ENCODE peak calls at places on chromosomes 7 and 10, in seven cellular contexts. One of them, this sample, is unnamed.
A peak's percentile ranks its signal among the peaks of the same experiment; 100 is the strongest.

GRCh38 chr10:5547934-5548660 is 23.3 kb downstream of the CALML3 start:
- DNase-seq in adipocyte: no peak
- DNase-seq in body of pancreas: no peak
- DNase-seq in kidney epithelial cell: no peak
- DNase-seq in tibial artery: no peak
- DNase-seq in AG04450: no peak
- DNase-seq in IMR-90: no peak
- DNase-seq in this sample: peak; percentile 48

GRCh38 chr7:137289101-137289500 is 54.4 kb downstream of the PTN start:
- DNase-seq in tibial artery: no peak
- DNase-seq in kidney epithelial cell: no peak
- DNase-seq in IMR-90: no peak
- DNase-seq in adipocyte: no peak
- DNase-seq in body of pancreas: no peak
- DNase-seq in AG04450: no peak
- DNase-seq in this sample: no peak

GRCh38 chr10:62148155-62148554 is 120.5 kb downstream of the RTKN2 start:
- DNase-seq in adipocyte: no peak
- DNase-seq in AG04450: no peak
- DNase-seq in kidney epithelial cell: no peak
- DNase-seq in IMR-90: no peak
- DNase-seq in body of pancreas: no peak
- DNase-seq in tibial artery: no peak
- DNase-seq in this sample: no peak

GRCh38 chr7:107746006-107746405 is 2.1 kb downstream of the CBLL1 start:
- DNase-seq in tibial artery: no peak
- DNase-seq in IMR-90: peak; percentile 61
- DNase-seq in AG04450: no peak
- DNase-seq in adipocyte: peak; percentile 12
- DNase-seq in body of pancreas: no peak
- DNase-seq in kidney epithelial cell: no peak
- DNase-seq in this sample: no peak

GRCh38 chr7:99011341-99011705 is 132.6 kb downstream of the SMURF1 start:
- DNase-seq in body of pancreas: peak; percentile 6
- DNase-seq in AG04450: no peak
- DNase-seq in tibial artery: no peak
- DNase-seq in IMR-90: no peak
- DNase-seq in adipocyte: no peak
- DNase-seq in kidney epithelial cell: no peak
- DNase-seq in this sample: no peak

GRCh38 chr10:20616056-20616671 is 280.9 kb downstream of the NEBL start:
- DNase-seq in adipocyte: no peak
- DNase-seq in IMR-90: no peak
- DNase-seq in AG04450: no peak
- DNase-seq in tibial artery: no peak
- DNase-seq in kidney epithelial cell: no peak
- DNase-seq in body of pancreas: no peak
- DNase-seq in this sample: no peak

GRCh38 chr7:130473289-130473688 is 18.6 kb upstream of the MEST start:
- DNase-seq in body of pancreas: no peak
- DNase-seq in kidney epithelial cell: no peak
- DNase-seq in IMR-90: no peak
- DNase-seq in AG04450: no peak
- DNase-seq in tibial artery: no peak
- DNase-seq in adipocyte: no peak
- DNase-seq in this sample: no peak

GRCh38 chr10:103814104-103814503 is 41.3 kb downstream of the SH3PXD2A start:
- DNase-seq in tibial artery: no peak
- DNase-seq in kidney epithelial cell: no peak
- DNase-seq in adipocyte: no peak
- DNase-seq in body of pancreas: no peak
- DNase-seq in IMR-90: no peak
- DNase-seq in AG04450: no peak
- DNase-seq in this sample: no peak

GRCh38 chr10:117980216-117980615 is 66.5 kb downstream of the RAB11FIP2 start:
- DNase-seq in kidney epithelial cell: peak; percentile 29
- DNase-seq in tibial artery: no peak
- DNase-seq in body of pancreas: no peak
- DNase-seq in adipocyte: peak; percentile 55
- DNase-seq in IMR-90: peak; percentile 87
- DNase-seq in AG04450: peak; percentile 36
- DNase-seq in this sample: no peak

GRCh38 chr10:79451046-79451699 is 5.7 kb upstream of the ZCCHC24 start:
- DNase-seq in AG04450: no peak
- DNase-seq in body of pancreas: peak; percentile 2
- DNase-seq in kidney epithelial cell: no peak
- DNase-seq in IMR-90: no peak
- DNase-seq in tibial artery: no peak
- DNase-seq in adipocyte: no peak
- DNase-seq in this sample: no peak

GRCh38 chr10:100083623-100084022 is 2.0 kb upstream of the CPN1 start:
- DNase-seq in tibial artery: no peak
- DNase-seq in IMR-90: no peak
- DNase-seq in adipocyte: no peak
- DNase-seq in AG04450: no peak
- DNase-seq in body of pancreas: no peak
- DNase-seq in kidney epithelial cell: no peak
- DNase-seq in this sample: no peak

GRCh38 chr10:70097459-70097858 is 35.2 kb downstream of the AIFM2 start:
- DNase-seq in tibial artery: no peak
- DNase-seq in adipocyte: no peak
- DNase-seq in body of pancreas: no peak
- DNase-seq in IMR-90: no peak
- DNase-seq in AG04450: no peak
- DNase-seq in kidney epithelial cell: no peak
- DNase-seq in this sample: no peak

GRCh38 chr10:123007558-123008378 is 827 bp downstream of the IKZF5 start:
- DNase-seq in adipocyte: peak; percentile 84
- DNase-seq in kidney epithelial cell: peak; percentile 35
- DNase-seq in tibial artery: peak; percentile 37
- DNase-seq in AG04450: peak; percentile 8
- DNase-seq in IMR-90: peak; percentile 62
- DNase-seq in body of pancreas: peak; percentile 29
- DNase-seq in this sample: peak; percentile 80

GRCh38 chr7:15561840-15562239 is at the start of gene AGMO:
- DNase-seq in body of pancreas: peak; percentile 53
- DNase-seq in kidney epithelial cell: no peak
- DNase-seq in tibial artery: peak; percentile 55
- DNase-seq in AG04450: no peak
- DNase-seq in adipocyte: no peak
- DNase-seq in IMR-90: no peak
- DNase-seq in this sample: peak; percentile 46

GRCh38 chr7:30760514-30761213 is 8.7 kb downstream of the INMT start:
- DNase-seq in tibial artery: peak; percentile 56
- DNase-seq in adipocyte: no peak
- DNase-seq in kidney epithelial cell: no peak
- DNase-seq in body of pancreas: no peak
- DNase-seq in AG04450: no peak
- DNase-seq in IMR-90: no peak
- DNase-seq in this sample: peak; percentile 51

GRCh38 chr10:10870523-10871241 is 147.0 kb upstream of the CELF2 start:
- DNase-seq in IMR-90: no peak
- DNase-seq in body of pancreas: no peak
- DNase-seq in adipocyte: peak; percentile 56
- DNase-seq in AG04450: no peak
- DNase-seq in kidney epithelial cell: no peak
- DNase-seq in tibial artery: no peak
- DNase-seq in this sample: no peak

GRCh38 chr7:70479153-70480021 is 652.6 kb upstream of the GALNT17 start:
- DNase-seq in body of pancreas: no peak
- DNase-seq in adipocyte: no peak
- DNase-seq in IMR-90: no peak
- DNase-seq in AG04450: no peak
- DNase-seq in tibial artery: no peak
- DNase-seq in kidney epithelial cell: no peak
- DNase-seq in this sample: no peak

GRCh38 chr7:80346704-80347103 is 165.2 kb downstream of the GNAT3 start:
- DNase-seq in kidney epithelial cell: peak; percentile 86
- DNase-seq in IMR-90: peak; percentile 80
- DNase-seq in body of pancreas: no peak
- DNase-seq in tibial artery: peak; percentile 23
- DNase-seq in adipocyte: peak; percentile 35
- DNase-seq in AG04450: no peak
- DNase-seq in this sample: no peak

GRCh38 chr7:127819975-127820778 is 168.2 kb downstream of the SND1 start:
- DNase-seq in tibial artery: no peak
- DNase-seq in adipocyte: peak; percentile 49
- DNase-seq in kidney epithelial cell: peak; percentile 52
- DNase-seq in body of pancreas: no peak
- DNase-seq in AG04450: no peak
- DNase-seq in IMR-90: peak; percentile 70
- DNase-seq in this sample: peak; percentile 61

GRCh38 chr7:36589391-36589790 is 134.9 kb downstream of the AOAH start:
- DNase-seq in adipocyte: no peak
- DNase-seq in IMR-90: no peak
- DNase-seq in kidney epithelial cell: no peak
- DNase-seq in body of pancreas: no peak
- DNase-seq in tibial artery: no peak
- DNase-seq in AG04450: no peak
- DNase-seq in this sample: no peak

GRCh38 chr7:116577320-116577871 is 52.6 kb downstream of the CAV1 start:
- DNase-seq in kidney epithelial cell: no peak
- DNase-seq in adipocyte: no peak
- DNase-seq in AG04450: no peak
- DNase-seq in tibial artery: no peak
- DNase-seq in IMR-90: peak; percentile 62
- DNase-seq in body of pancreas: no peak
- DNase-seq in this sample: no peak

GRCh38 chr10:69772933-69773704 is 28.6 kb upstream of the COL13A1 start:
- DNase-seq in tibial artery: no peak
- DNase-seq in AG04450: no peak
- DNase-seq in adipocyte: no peak
- DNase-seq in body of pancreas: no peak
- DNase-seq in IMR-90: no peak
- DNase-seq in kidney epithelial cell: no peak
- DNase-seq in this sample: no peak

GRCh38 chr10:8048281-8049008 is 6.0 kb upstream of the GATA3 start:
- DNase-seq in AG04450: no peak
- DNase-seq in kidney epithelial cell: no peak
- DNase-seq in IMR-90: no peak
- DNase-seq in adipocyte: no peak
- DNase-seq in body of pancreas: no peak
- DNase-seq in tibial artery: no peak
- DNase-seq in this sample: no peak
- H3K27me3 ChIP-seq in AG04450: peaks cover 95% of the 10 kb centered on the region
- H3K27me3 ChIP-seq in kidney epithelial cell: peaks cover 99% of the 10 kb centered on the region
- H3K27me3 ChIP-seq in IMR-90: peaks cover 96% of the 10 kb centered on the region
- H3K27me3 ChIP-seq in adipocyte: peaks cover 83% of the 10 kb centered on the region
- H3K27me3 ChIP-seq in body of pancreas: peaks cover 97% of the 10 kb centered on the region
- H3K27me3 ChIP-seq in tibial artery: peaks cover 100% of the 10 kb centered on the region
- H3K27me3 ChIP-seq in this sample: peaks cover 96% of the 10 kb centered on the region

DNA sequence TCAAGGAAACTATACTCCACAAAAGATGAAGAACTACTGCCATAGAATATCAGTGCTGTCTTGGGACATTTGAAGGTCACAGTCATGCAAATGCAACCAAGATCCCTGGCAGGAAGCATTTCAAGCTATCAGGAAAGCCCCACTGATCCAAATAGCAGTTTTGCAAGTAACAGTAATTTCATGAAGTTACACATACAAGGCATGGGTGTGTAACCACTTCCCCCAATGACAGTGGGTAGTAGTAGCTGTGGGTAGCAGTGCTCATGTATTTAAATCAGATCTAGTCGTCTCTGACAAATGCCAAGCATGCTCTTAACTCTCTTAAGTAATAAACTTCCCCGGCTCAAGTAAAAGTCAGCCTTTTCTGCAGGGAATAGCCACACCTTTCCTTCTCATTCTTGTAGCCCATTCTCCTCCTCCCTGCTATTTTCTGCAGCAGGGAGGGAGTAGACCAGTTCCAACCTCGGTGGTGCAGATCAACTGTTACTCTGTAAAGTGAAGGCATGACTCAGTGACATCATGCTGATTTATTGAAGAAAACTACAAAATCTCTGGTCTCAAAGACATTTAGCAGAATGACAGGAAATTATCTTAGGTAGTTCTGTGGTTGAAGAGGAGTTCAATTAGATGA is 568.5 kb downstream of the INHBA start:
- DNase-seq in adipocyte: peak; percentile 23
- DNase-seq in kidney epithelial cell: peak; percentile 32
- DNase-seq in body of pancreas: no peak
- DNase-seq in tibial artery: no peak
- DNase-seq in AG04450: no peak
- DNase-seq in IMR-90: peak; percentile 55
- DNase-seq in this sample: no peak
- H3K27me3 ChIP-seq in adipocyte: no peaks in the 10 kb centered on the region
- H3K27me3 ChIP-seq in kidney epithelial cell: no peaks in the 10 kb centered on the region
- H3K27me3 ChIP-seq in body of pancreas: no peaks in the 10 kb centered on the region
- H3K27me3 ChIP-seq in tibial artery: no peaks in the 10 kb centered on the region
- H3K27me3 ChIP-seq in AG04450: no peaks in the 10 kb centered on the region
- H3K27me3 ChIP-seq in IMR-90: no peaks in the 10 kb centered on the region
- H3K27me3 ChIP-seq in this sample: no peaks in the 10 kb centered on the region

GRCh38 chr7:135784013-135784412 is 35.4 kb upstream of the FAM180A start:
- DNase-seq in body of pancreas: no peak
- DNase-seq in IMR-90: no peak
- DNase-seq in kidney epithelial cell: no peak
- DNase-seq in AG04450: no peak
- DNase-seq in tibial artery: no peak
- DNase-seq in adipocyte: no peak
- DNase-seq in this sample: no peak
- H3K27me3 ChIP-seq in body of pancreas: no peaks in the 10 kb centered on the region
- H3K27me3 ChIP-seq in IMR-90: peaks cover 3% of the 10 kb centered on the region
- H3K27me3 ChIP-seq in kidney epithelial cell: no peaks in the 10 kb centered on the region
- H3K27me3 ChIP-seq in AG04450: peaks cover 7% of the 10 kb centered on the region
- H3K27me3 ChIP-seq in tibial artery: no peaks in the 10 kb centered on the region
- H3K27me3 ChIP-seq in adipocyte: peaks cover 7% of the 10 kb centered on the region
- H3K27me3 ChIP-seq in this sample: peaks cover 3% of the 10 kb centered on the region

GRCh38 chr7:158023563-158024350 is 563.9 kb downstream of the PTPRN2 start:
- DNase-seq in adipocyte: no peak
- DNase-seq in tibial artery: no peak
- DNase-seq in AG04450: no peak
- DNase-seq in kidney epithelial cell: no peak
- DNase-seq in body of pancreas: no peak
- DNase-seq in IMR-90: no peak
- DNase-seq in this sample: no peak

GRCh38 chr7:158023157-158023556 is 564.5 kb downstream of the PTPRN2 start:
- DNase-seq in kidney epithelial cell: no peak
- DNase-seq in IMR-90: no peak
- DNase-seq in tibial artery: no peak
- DNase-seq in body of pancreas: no peak
- DNase-seq in AG04450: no peak
- DNase-seq in adipocyte: no peak
- DNase-seq in this sample: no peak

GRCh38 chr7:158024881-158025280 is 562.7 kb downstream of the PTPRN2 start:
- DNase-seq in AG04450: no peak
- DNase-seq in body of pancreas: no peak
- DNase-seq in kidney epithelial cell: no peak
- DNase-seq in IMR-90: no peak
- DNase-seq in tibial artery: peak; percentile 6
- DNase-seq in adipocyte: no peak
- DNase-seq in this sample: no peak

GRCh38 chr7:158025651-158026600 is 561.7 kb downstream of the PTPRN2 start:
- DNase-seq in AG04450: no peak
- DNase-seq in adipocyte: no peak
- DNase-seq in tibial artery: peak; percentile 14
- DNase-seq in kidney epithelial cell: no peak
- DNase-seq in IMR-90: no peak
- DNase-seq in body of pancreas: no peak
- DNase-seq in this sample: no peak

DNA sequence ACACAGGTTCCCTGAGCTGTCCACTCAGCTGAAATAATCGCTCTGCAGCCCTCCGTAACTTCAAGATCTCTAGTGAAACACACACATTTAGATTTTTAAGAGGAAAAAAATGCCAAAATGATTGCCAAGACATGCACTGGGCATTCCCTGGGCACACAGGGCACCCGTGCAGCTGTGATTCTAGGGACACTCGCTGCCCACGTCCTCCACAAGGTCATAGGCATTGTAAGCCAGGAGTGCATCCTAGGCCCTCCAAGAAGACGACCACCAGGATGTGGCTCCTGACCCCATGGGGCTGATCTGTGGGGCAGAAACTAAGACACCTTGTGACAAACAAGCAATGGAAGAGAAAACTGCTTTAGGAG is 563.3 kb downstream of the PTPRN2 start:
- DNase-seq in AG04450: no peak
- DNase-seq in IMR-90: no peak
- DNase-seq in adipocyte: no peak
- DNase-seq in tibial artery: no peak
- DNase-seq in body of pancreas: no peak
- DNase-seq in kidney epithelial cell: no peak
- DNase-seq in this sample: no peak
- H3K27me3 ChIP-seq in AG04450: no peaks in the 10 kb centered on the region
- H3K27me3 ChIP-seq in IMR-90: no peaks in the 10 kb centered on the region
- H3K27me3 ChIP-seq in adipocyte: no peaks in the 10 kb centered on the region
- H3K27me3 ChIP-seq in tibial artery: no peaks in the 10 kb centered on the region
- H3K27me3 ChIP-seq in body of pancreas: no peaks in the 10 kb centered on the region
- H3K27me3 ChIP-seq in kidney epithelial cell: no peaks in the 10 kb centered on the region
- H3K27me3 ChIP-seq in this sample: no peaks in the 10 kb centered on the region